ENCODE peak calls at places on chromosome 12, in six cellular contexts. One of them, this sample, is unnamed.

GRCh38 chr12:104763163-104763805 is 194.8 kb downstream of the SLC41A2 start:
- DNase-seq in CD8-positive, alpha-beta memory T cell: no peak
- DNase-seq in endothelial cell of umbilical vein: no peak
- DNase-seq in aorta: no peak
- DNase-seq in A549: no peak
- DNase-seq in endodermal cell: no peak
- DNase-seq in this sample: no peak

GRCh38 chr12:40099423-40099853 is 6.4 kb downstream of the SLC2A13 start:
- DNase-seq in endothelial cell of umbilical vein: peak
- DNase-seq in aorta: no peak
- DNase-seq in CD8-positive, alpha-beta memory T cell: no peak
- DNase-seq in endodermal cell: no peak
- DNase-seq in A549: peak
- DNase-seq in this sample: no peak

GRCh38 chr12:113241191-113242017 is 20.1 kb downstream of the TPCN1 start:
- DNase-seq in endodermal cell: peak
- DNase-seq in aorta: peak
- DNase-seq in CD8-positive, alpha-beta memory T cell: no peak
- DNase-seq in A549: peak
- DNase-seq in endothelial cell of umbilical vein: peak
- DNase-seq in this sample: no peak

GRCh38 chr12:112741106-112741505 is 50.4 kb upstream of the RPH3A start:
- DNase-seq in CD8-positive, alpha-beta memory T cell: no peak
- DNase-seq in A549: no peak
- DNase-seq in endothelial cell of umbilical vein: no peak
- DNase-seq in endodermal cell: no peak
- DNase-seq in aorta: no peak
- DNase-seq in this sample: no peak

GRCh38 chr12:40263616-40264409 is 39.0 kb downstream of the LRRK2 start:
- DNase-seq in aorta: no peak
- DNase-seq in endodermal cell: no peak
- DNase-seq in CD8-positive, alpha-beta memory T cell: no peak
- DNase-seq in endothelial cell of umbilical vein: no peak
- DNase-seq in A549: no peak
- DNase-seq in this sample: no peak

GRCh38 chr12:64665506-64665905 is 55.2 kb downstream of the RASSF3 start:
- DNase-seq in A549: no peak
- DNase-seq in endodermal cell: peak
- DNase-seq in aorta: no peak
- DNase-seq in CD8-positive, alpha-beta memory T cell: peak
- DNase-seq in endothelial cell of umbilical vein: peak
- DNase-seq in this sample: no peak

GRCh38 chr12:25054076-25054782 is 105.3 kb upstream of the BCAT1 start:
- DNase-seq in CD8-positive, alpha-beta memory T cell: no peak
- DNase-seq in endothelial cell of umbilical vein: no peak
- DNase-seq in endodermal cell: no peak
- DNase-seq in A549: peak
- DNase-seq in aorta: no peak
- DNase-seq in this sample: no peak

GRCh38 chr12:22529281-22530060 is 14.9 kb downstream of the C2CD5 start:
- DNase-seq in aorta: no peak
- DNase-seq in endodermal cell: no peak
- DNase-seq in CD8-positive, alpha-beta memory T cell: no peak
- DNase-seq in endothelial cell of umbilical vein: peak
- DNase-seq in A549: peak
- DNase-seq in this sample: no peak

GRCh38 chr12:49683604-49684309 is 23.4 kb downstream of the FMNL3 start:
- DNase-seq in A549: no peak
- DNase-seq in aorta: no peak
- DNase-seq in CD8-positive, alpha-beta memory T cell: no peak
- DNase-seq in endothelial cell of umbilical vein: no peak
- DNase-seq in endodermal cell: no peak
- DNase-seq in this sample: no peak

GRCh38 chr12:69189378-69189978 is 49.9 kb upstream of the CPSF6 start:
- DNase-seq in endothelial cell of umbilical vein: no peak
- DNase-seq in CD8-positive, alpha-beta memory T cell: no peak
- DNase-seq in endodermal cell: no peak
- DNase-seq in A549: peak
- DNase-seq in aorta: no peak
- DNase-seq in this sample: no peak

GRCh38 chr12:14403711-14404164 is 38.3 kb downstream of the ATF7IP start:
- DNase-seq in endothelial cell of umbilical vein: peak
- DNase-seq in CD8-positive, alpha-beta memory T cell: peak
- DNase-seq in endodermal cell: no peak
- DNase-seq in A549: peak
- DNase-seq in aorta: no peak
- DNase-seq in this sample: no peak

GRCh38 chr12:58503731-58504520 is 416.4 kb downstream of the LRIG3 start:
- DNase-seq in CD8-positive, alpha-beta memory T cell: no peak
- DNase-seq in A549: peak
- DNase-seq in aorta: no peak
- DNase-seq in endothelial cell of umbilical vein: no peak
- DNase-seq in endodermal cell: no peak
- DNase-seq in this sample: no peak

GRCh38 chr12:115507951-115508722 is 769.4 kb downstream of the MED13L start:
- DNase-seq in aorta: no peak
- DNase-seq in CD8-positive, alpha-beta memory T cell: no peak
- DNase-seq in endodermal cell: peak
- DNase-seq in endothelial cell of umbilical vein: no peak
- DNase-seq in A549: no peak
- DNase-seq in this sample: no peak

GRCh38 chr12:62799766-62800406 is 135.1 kb downstream of the PPM1H start:
- DNase-seq in A549: peak
- DNase-seq in CD8-positive, alpha-beta memory T cell: no peak
- DNase-seq in aorta: no peak
- DNase-seq in endodermal cell: peak
- DNase-seq in endothelial cell of umbilical vein: no peak
- DNase-seq in this sample: no peak

GRCh38 chr12:92295523-92295922 is 149.9 kb upstream of the BTG1 start:
- DNase-seq in aorta: no peak
- DNase-seq in CD8-positive, alpha-beta memory T cell: no peak
- DNase-seq in endothelial cell of umbilical vein: no peak
- DNase-seq in endodermal cell: peak
- DNase-seq in A549: peak
- DNase-seq in this sample: no peak

GRCh38 chr12:89870413-89871184 is 162.0 kb upstream of the ATP2B1 start:
- DNase-seq in endothelial cell of umbilical vein: no peak
- DNase-seq in aorta: no peak
- DNase-seq in endodermal cell: no peak
- DNase-seq in CD8-positive, alpha-beta memory T cell: no peak
- DNase-seq in A549: no peak
- DNase-seq in this sample: no peak

GRCh38 chr12:130934753-130935152 is 19.0 kb upstream of the ADGRD1 start:
- DNase-seq in CD8-positive, alpha-beta memory T cell: no peak
- DNase-seq in endodermal cell: no peak
- DNase-seq in aorta: no peak
- DNase-seq in A549: no peak
- DNase-seq in endothelial cell of umbilical vein: no peak
- DNase-seq in this sample: no peak

GRCh38 chr12:120316798-120317257 is 10.8 kb downstream of the PLA2G1B start:
- DNase-seq in endothelial cell of umbilical vein: no peak
- DNase-seq in A549: no peak
- DNase-seq in endodermal cell: no peak
- DNase-seq in aorta: no peak
- DNase-seq in CD8-positive, alpha-beta memory T cell: no peak
- DNase-seq in this sample: no peak

GRCh38 chr12:120321382-120322202 is 6.0 kb downstream of the PLA2G1B start:
- DNase-seq in endodermal cell: no peak
- DNase-seq in endothelial cell of umbilical vein: no peak
- DNase-seq in aorta: no peak
- DNase-seq in A549: peak
- DNase-seq in CD8-positive, alpha-beta memory T cell: no peak
- DNase-seq in this sample: no peak

GRCh38 chr12:120314220-120314619 is 12.1 kb downstream of the SIRT4 start:
- DNase-seq in aorta: no peak
- DNase-seq in endodermal cell: peak
- DNase-seq in endothelial cell of umbilical vein: peak
- DNase-seq in A549: peak
- DNase-seq in CD8-positive, alpha-beta memory T cell: no peak
- DNase-seq in this sample: no peak

GRCh38 chr12:120317258-120318105 is 10.1 kb downstream of the PLA2G1B start:
- DNase-seq in A549: peak
- DNase-seq in endothelial cell of umbilical vein: peak
- DNase-seq in aorta: peak
- DNase-seq in endodermal cell: peak
- DNase-seq in CD8-positive, alpha-beta memory T cell: peak
- DNase-seq in this sample: peak
- H3K27ac ChIP-seq in A549: peak
- H3K27ac ChIP-seq in endothelial cell of umbilical vein: peak
- H3K27ac ChIP-seq in aorta: no peak
- H3K27ac ChIP-seq in endodermal cell: no peak
- H3K27ac ChIP-seq in CD8-positive, alpha-beta memory T cell: peak
- H3K27ac ChIP-seq in this sample: peak

GRCh38 chr12:121209221-121209620 is 708 bp upstream of the P2RX4 start:
- DNase-seq in A549: no peak
- DNase-seq in CD8-positive, alpha-beta memory T cell: no peak
- DNase-seq in endothelial cell of umbilical vein: no peak
- DNase-seq in aorta: peak
- DNase-seq in endodermal cell: no peak
- DNase-seq in this sample: no peak
- H3K27ac ChIP-seq in A549: peak
- H3K27ac ChIP-seq in CD8-positive, alpha-beta memory T cell: peak
- H3K27ac ChIP-seq in endothelial cell of umbilical vein: no peak
- H3K27ac ChIP-seq in aorta: no peak
- H3K27ac ChIP-seq in endodermal cell: no peak
- H3K27ac ChIP-seq in this sample: no peak

GRCh38 chr12:95328708-95329107 is 111.1 kb downstream of the VEZT start:
- DNase-seq in A549: no peak
- DNase-seq in aorta: no peak
- DNase-seq in endothelial cell of umbilical vein: no peak
- DNase-seq in endodermal cell: no peak
- DNase-seq in CD8-positive, alpha-beta memory T cell: no peak
- DNase-seq in this sample: no peak
- H3K27ac ChIP-seq in A549: peak
- H3K27ac ChIP-seq in aorta: no peak
- H3K27ac ChIP-seq in endothelial cell of umbilical vein: no peak
- H3K27ac ChIP-seq in endodermal cell: no peak
- H3K27ac ChIP-seq in CD8-positive, alpha-beta memory T cell: no peak
- H3K27ac ChIP-seq in this sample: no peak

DNA sequence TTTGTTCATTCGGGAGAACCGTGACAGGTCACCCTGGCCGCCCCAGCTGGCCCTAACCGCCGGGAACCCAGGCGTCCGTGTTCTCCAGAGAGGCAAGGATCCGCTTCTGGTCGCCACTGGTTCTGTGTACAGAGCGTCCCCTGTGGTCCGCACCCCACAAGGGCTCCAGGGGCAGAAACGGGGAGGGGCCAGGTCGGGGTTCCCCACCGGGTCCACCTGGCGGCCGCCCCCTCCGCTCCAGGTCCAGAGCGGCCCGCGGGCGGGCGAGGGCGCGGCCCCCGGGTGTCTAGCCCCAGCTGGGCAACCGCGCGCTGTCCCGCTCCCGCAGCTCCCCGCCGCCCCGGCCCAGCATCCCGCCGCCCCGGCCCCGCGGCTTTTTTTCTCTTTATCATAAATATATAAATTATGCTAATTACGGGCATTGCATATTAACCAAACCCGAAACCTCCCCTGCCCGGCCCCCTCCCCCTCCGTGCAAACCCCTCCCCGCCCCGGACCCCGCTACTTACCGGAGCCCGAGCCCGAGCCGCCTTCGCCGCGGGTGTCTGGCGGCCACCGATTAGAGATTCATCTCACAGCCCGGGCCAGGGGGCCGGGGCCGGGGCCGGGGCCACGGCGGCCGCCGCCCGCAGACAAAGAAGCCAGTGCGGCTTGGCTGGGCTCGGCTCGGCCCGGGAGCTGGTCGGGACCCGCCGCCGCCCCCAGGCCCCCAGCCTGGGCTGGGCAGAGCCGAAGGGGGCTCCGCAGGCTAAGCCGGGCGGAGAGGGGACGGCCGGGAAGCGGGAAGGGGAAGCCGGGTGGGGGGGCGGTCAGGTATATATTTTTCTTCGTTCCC is 512 bp downstream of the POU6F1 start:
- DNase-seq in A549: peak
- DNase-seq in CD8-positive, alpha-beta memory T cell: peak
- DNase-seq in endothelial cell of umbilical vein: peak
- DNase-seq in aorta: peak
- DNase-seq in endodermal cell: peak
- DNase-seq in this sample: peak
- H3K27ac ChIP-seq in A549: peak
- H3K27ac ChIP-seq in CD8-positive, alpha-beta memory T cell: peak
- H3K27ac ChIP-seq in endothelial cell of umbilical vein: peak
- H3K27ac ChIP-seq in aorta: peak
- H3K27ac ChIP-seq in endodermal cell: peak
- H3K27ac ChIP-seq in this sample: peak

GRCh38 chr12:31308116-31308515 is 17.8 kb downstream of the SINHCAF start:
- DNase-seq in endothelial cell of umbilical vein: no peak
- DNase-seq in endodermal cell: no peak
- DNase-seq in aorta: no peak
- DNase-seq in A549: no peak
- DNase-seq in CD8-positive, alpha-beta memory T cell: no peak
- DNase-seq in this sample: no peak

GRCh38 chr12:31310488-31310887 is 15.5 kb downstream of the SINHCAF start:
- DNase-seq in endothelial cell of umbilical vein: no peak
- DNase-seq in aorta: no peak
- DNase-seq in CD8-positive, alpha-beta memory T cell: no peak
- DNase-seq in A549: no peak
- DNase-seq in endodermal cell: no peak
- DNase-seq in this sample: no peak

GRCh38 chr12:31303466-31303865 is 22.5 kb downstream of the SINHCAF start:
- DNase-seq in CD8-positive, alpha-beta memory T cell: no peak
- DNase-seq in endothelial cell of umbilical vein: no peak
- DNase-seq in aorta: no peak
- DNase-seq in A549: no peak
- DNase-seq in endodermal cell: no peak
- DNase-seq in this sample: no peak

GRCh38 chr12:31309279-31309678 is 16.7 kb downstream of the SINHCAF start:
- DNase-seq in CD8-positive, alpha-beta memory T cell: no peak
- DNase-seq in A549: no peak
- DNase-seq in aorta: no peak
- DNase-seq in endodermal cell: no peak
- DNase-seq in endothelial cell of umbilical vein: no peak
- DNase-seq in this sample: no peak

GRCh38 chr12:31306871-31307270 is 19.1 kb downstream of the SINHCAF start:
- DNase-seq in aorta: no peak
- DNase-seq in endothelial cell of umbilical vein: no peak
- DNase-seq in endodermal cell: no peak
- DNase-seq in A549: no peak
- DNase-seq in CD8-positive, alpha-beta memory T cell: no peak
- DNase-seq in this sample: no peak
- H3K27ac ChIP-seq in aorta: no peak
- H3K27ac ChIP-seq in endothelial cell of umbilical vein: no peak
- H3K27ac ChIP-seq in endodermal cell: no peak
- H3K27ac ChIP-seq in A549: no peak
- H3K27ac ChIP-seq in CD8-positive, alpha-beta memory T cell: no peak
- H3K27ac ChIP-seq in this sample: no peak

DNA sequence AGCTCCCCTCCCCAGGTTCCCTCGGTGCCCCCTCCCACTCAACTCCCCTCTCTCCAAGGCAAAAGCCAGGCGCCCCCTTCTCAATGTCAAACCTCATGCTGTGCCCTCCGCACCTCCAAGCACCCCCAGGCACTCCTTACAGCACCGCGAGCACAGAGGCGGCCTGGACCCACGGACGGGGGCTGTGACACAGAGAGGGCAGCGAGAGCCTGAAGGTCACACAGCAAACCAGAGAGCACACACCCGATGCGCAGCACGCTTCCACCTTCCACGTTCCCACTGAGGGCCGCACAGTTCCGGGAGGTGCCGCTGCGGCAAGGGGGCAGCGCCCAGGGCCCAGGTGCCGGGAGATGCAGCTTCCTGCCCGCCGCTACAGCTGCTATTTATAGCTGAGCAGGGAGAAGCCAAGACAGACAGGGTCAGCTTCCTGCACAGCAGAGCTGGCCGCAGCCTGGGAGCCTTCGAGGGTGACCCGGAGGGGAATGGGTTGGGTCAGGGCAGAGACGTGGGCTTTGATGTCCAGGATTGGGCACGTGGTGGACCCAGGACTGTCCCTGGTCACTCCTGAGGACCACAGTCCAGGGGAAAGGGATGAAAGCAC is 12.9 kb downstream of the NCOR2 start:
- DNase-seq in CD8-positive, alpha-beta memory T cell: no peak
- DNase-seq in aorta: no peak
- DNase-seq in endothelial cell of umbilical vein: no peak
- DNase-seq in A549: no peak
- DNase-seq in endodermal cell: no peak
- DNase-seq in this sample: no peak
- H3K27ac ChIP-seq in CD8-positive, alpha-beta memory T cell: no peak
- H3K27ac ChIP-seq in aorta: no peak
- H3K27ac ChIP-seq in endothelial cell of umbilical vein: no peak
- H3K27ac ChIP-seq in A549: no peak
- H3K27ac ChIP-seq in endodermal cell: no peak
- H3K27ac ChIP-seq in this sample: no peak